ENCODE peak calls at places on chromosomes 7 and 10, in nine cellular contexts. One of them, this sample, is unnamed.

GRCh38 chr10:58054881-58055280 is 212.8 kb downstream of the IPMK start:
- DNase-seq in OCI-M1: no peak
- DNase-seq in left ventricle myocardium inferior: no peak
- DNase-seq in posterior vena cava: no peak
- DNase-seq in ELR: no peak
- DNase-seq in K562: no peak
- DNase-seq in NCI-H1105 treated with DMSO at 0.1 percent for 48 hours: no peak
- DNase-seq in cardiac muscle cell: peak; percentile 30
- DNase-seq in GM23338: no peak
- DNase-seq in this sample: no peak

GRCh38 chr10:35890061-35890969 is 248.2 kb upstream of the FZD8 start:
- DNase-seq in OCI-M1: no peak
- DNase-seq in left ventricle myocardium inferior: no peak
- DNase-seq in posterior vena cava: no peak
- DNase-seq in ELR: no peak
- DNase-seq in K562: no peak
- DNase-seq in NCI-H1105 treated with DMSO at 0.1 percent for 48 hours: no peak
- DNase-seq in cardiac muscle cell: no peak
- DNase-seq in GM23338: no peak
- DNase-seq in this sample: no peak

GRCh38 chr10:6069101-6069931 is 7.1 kb upstream of the IL2RA start:
- DNase-seq in OCI-M1: no peak
- DNase-seq in left ventricle myocardium inferior: no peak
- DNase-seq in posterior vena cava: peak; percentile 6
- DNase-seq in ELR: peak; percentile 4
- DNase-seq in K562: no peak
- DNase-seq in NCI-H1105 treated with DMSO at 0.1 percent for 48 hours: no peak
- DNase-seq in cardiac muscle cell: no peak
- DNase-seq in GM23338: no peak
- DNase-seq in this sample: no peak

GRCh38 chr10:73529089-73529832 is 33.4 kb upstream of the PPP3CB start:
- DNase-seq in OCI-M1: peak; percentile 91
- DNase-seq in left ventricle myocardium inferior: no peak
- DNase-seq in posterior vena cava: no peak
- DNase-seq in ELR: peak; percentile 89
- DNase-seq in K562: peak; percentile 87
- DNase-seq in NCI-H1105 treated with DMSO at 0.1 percent for 48 hours: peak; percentile 74
- DNase-seq in cardiac muscle cell: peak; percentile 87
- DNase-seq in GM23338: peak; percentile 95
- DNase-seq in this sample: peak; percentile 65

GRCh38 chr7:136877509-136877908 is 9.1 kb downstream of the CHRM2 start:
- DNase-seq in OCI-M1: no peak
- DNase-seq in left ventricle myocardium inferior: no peak
- DNase-seq in posterior vena cava: no peak
- DNase-seq in ELR: no peak
- DNase-seq in K562: no peak
- DNase-seq in NCI-H1105 treated with DMSO at 0.1 percent for 48 hours: no peak
- DNase-seq in cardiac muscle cell: no peak
- DNase-seq in GM23338: no peak
- DNase-seq in this sample: no peak

GRCh38 chr10:128072941-128073615 is 53.1 kb downstream of the MKI67 start:
- DNase-seq in OCI-M1: no peak
- DNase-seq in left ventricle myocardium inferior: no peak
- DNase-seq in posterior vena cava: no peak
- DNase-seq in ELR: no peak
- DNase-seq in K562: no peak
- DNase-seq in NCI-H1105 treated with DMSO at 0.1 percent for 48 hours: no peak
- DNase-seq in cardiac muscle cell: no peak
- DNase-seq in GM23338: no peak
- DNase-seq in this sample: no peak

GRCh38 chr7:47677664-47678063 is 95.8 kb upstream of the TNS3 start:
- DNase-seq in OCI-M1: peak; percentile 5
- DNase-seq in left ventricle myocardium inferior: no peak
- DNase-seq in posterior vena cava: no peak
- DNase-seq in ELR: peak; percentile 90
- DNase-seq in K562: no peak
- DNase-seq in NCI-H1105 treated with DMSO at 0.1 percent for 48 hours: no peak
- DNase-seq in cardiac muscle cell: no peak
- DNase-seq in GM23338: no peak
- DNase-seq in this sample: no peak

GRCh38 chr7:123581162-123581459 is 20.5 kb upstream of the ASB15 start:
- DNase-seq in OCI-M1: no peak
- DNase-seq in left ventricle myocardium inferior: no peak
- DNase-seq in posterior vena cava: no peak
- DNase-seq in ELR: no peak
- DNase-seq in K562: no peak
- DNase-seq in NCI-H1105 treated with DMSO at 0.1 percent for 48 hours: no peak
- DNase-seq in cardiac muscle cell: no peak
- DNase-seq in GM23338: no peak
- DNase-seq in this sample: no peak

GRCh38 chr7:66912195-66912594 is 8.8 kb upstream of the TMEM248 start:
- DNase-seq in OCI-M1: no peak
- DNase-seq in left ventricle myocardium inferior: no peak
- DNase-seq in posterior vena cava: no peak
- DNase-seq in ELR: no peak
- DNase-seq in K562: no peak
- DNase-seq in NCI-H1105 treated with DMSO at 0.1 percent for 48 hours: no peak
- DNase-seq in cardiac muscle cell: no peak
- DNase-seq in GM23338: no peak
- DNase-seq in this sample: no peak

GRCh38 chr10:116688241-116688711 is 54.1 kb downstream of the HSPA12A start:
- DNase-seq in OCI-M1: peak; percentile 75
- DNase-seq in left ventricle myocardium inferior: no peak
- DNase-seq in posterior vena cava: peak; percentile 54
- DNase-seq in ELR: peak; percentile 69
- DNase-seq in K562: no peak
- DNase-seq in NCI-H1105 treated with DMSO at 0.1 percent for 48 hours: no peak
- DNase-seq in cardiac muscle cell: peak; percentile 86
- DNase-seq in GM23338: peak; percentile 25
- DNase-seq in this sample: no peak

GRCh38 chr7:77481615-77482014 is 55.5 kb upstream of the PTPN12 start:
- DNase-seq in OCI-M1: no peak
- DNase-seq in left ventricle myocardium inferior: no peak
- DNase-seq in posterior vena cava: no peak
- DNase-seq in ELR: no peak
- DNase-seq in K562: no peak
- DNase-seq in NCI-H1105 treated with DMSO at 0.1 percent for 48 hours: no peak
- DNase-seq in cardiac muscle cell: no peak
- DNase-seq in GM23338: no peak
- DNase-seq in this sample: no peak

GRCh38 chr10:128080641-128081040 is 45.6 kb downstream of the MKI67 start:
- DNase-seq in OCI-M1: no peak
- DNase-seq in left ventricle myocardium inferior: no peak
- DNase-seq in posterior vena cava: no peak
- DNase-seq in ELR: no peak
- DNase-seq in K562: no peak
- DNase-seq in NCI-H1105 treated with DMSO at 0.1 percent for 48 hours: no peak
- DNase-seq in cardiac muscle cell: no peak
- DNase-seq in GM23338: no peak
- DNase-seq in this sample: no peak

GRCh38 chr10:5632430-5632829 is 34.0 kb downstream of the ASB13 start:
- DNase-seq in OCI-M1: no peak
- DNase-seq in left ventricle myocardium inferior: no peak
- DNase-seq in posterior vena cava: no peak
- DNase-seq in ELR: peak; percentile 11
- DNase-seq in K562: no peak
- DNase-seq in NCI-H1105 treated with DMSO at 0.1 percent for 48 hours: no peak
- DNase-seq in cardiac muscle cell: no peak
- DNase-seq in GM23338: no peak
- DNase-seq in this sample: no peak

GRCh38 chr10:78277267-78277666 is 243.6 kb downstream of the RPS24 start:
- DNase-seq in OCI-M1: no peak
- DNase-seq in left ventricle myocardium inferior: no peak
- DNase-seq in posterior vena cava: no peak
- DNase-seq in ELR: no peak
- DNase-seq in K562: no peak
- DNase-seq in NCI-H1105 treated with DMSO at 0.1 percent for 48 hours: no peak
- DNase-seq in cardiac muscle cell: no peak
- DNase-seq in GM23338: no peak
- DNase-seq in this sample: no peak

GRCh38 chr10:93420091-93420490 is 62.0 kb downstream of the MYOF start:
- DNase-seq in OCI-M1: no peak
- DNase-seq in left ventricle myocardium inferior: no peak
- DNase-seq in posterior vena cava: no peak
- DNase-seq in ELR: no peak
- DNase-seq in K562: no peak
- DNase-seq in NCI-H1105 treated with DMSO at 0.1 percent for 48 hours: no peak
- DNase-seq in cardiac muscle cell: no peak
- DNase-seq in GM23338: peak; percentile 70
- DNase-seq in this sample: no peak

This sample was measured in NCI-H774.